ENCODE peak calls at places on chromosomes 7 and 10, in nine cellular contexts. W, D, E, T, S, G, C, L and F are unnamed samples. For H3K27me3 and H3K4me1, the result is how much of the 10 kb centered on the place peaks cover.

GRCh38 chr7:7330997-7331396 is 148.7 kb downstream of the C1GALT1 start:
- DNase-seq in S (no peak), L (no peak), G (peak), T (no peak), E (no peak), W (no peak), D (no peak), C (no peak), F (no peak)

GRCh38 chr7:94003446-94004023 is 620 bp downstream of the BET1 start:
- DNase-seq in L (no peak), W (no peak), G (peak), D (no peak), S (peak), C (no peak), E (peak), T (no peak), F (no peak)

GRCh38 chr10:100730739-100731602 is 14.4 kb upstream of the PAX2 start:
- DNase-seq in W (no peak), D (no peak), E (no peak), C (no peak), S (peak), L (no peak), T (no peak), G (peak), F (no peak)

GRCh38 chr10:11180228-11180627 is 162.6 kb downstream of the CELF2 start:
- DNase-seq in G (no peak), L (no peak), E (no peak), W (no peak), S (no peak), D (no peak), C (peak), T (no peak), F (peak)

GRCh38 chr10:10677479-10677878 is 340.2 kb upstream of the CELF2 start:
- DNase-seq in G (peak), W (no peak), T (no peak), D (peak), L (peak), S (no peak), C (peak), E (peak), F (no peak)

GRCh38 chr7:55569797-55570196 is 2.5 kb downstream of the VOPP1 start:
- DNase-seq in G (no peak), W (no peak), T (no peak), L (no peak), D (no peak), E (no peak), S (no peak), C (no peak), F (peak)

GRCh38 chr7:131773413-131773812 is 217.0 kb upstream of the PODXL start:
- DNase-seq in E (no peak), S (no peak), D (no peak), L (no peak), W (no peak), G (no peak), T (no peak), C (no peak), F (no peak)

GRCh38 chr10:35012781-35013180 is 77.4 kb downstream of the CUL2 start:
- DNase-seq in D (no peak), W (no peak), L (no peak), S (no peak), E (no peak), G (no peak), T (no peak), C (no peak), F (peak)

GRCh38 chr10:20166291-20166690 is 350.1 kb downstream of the PLXDC2 start:
- DNase-seq in W (no peak), L (no peak), S (no peak), E (no peak), T (no peak), G (peak), C (no peak), D (no peak), F (no peak)

GRCh38 chr7:128891110-128891941 is 19.2 kb downstream of the KCP start:
- DNase-seq in E (no peak), G (peak), D (peak), L (no peak), T (no peak), C (no peak), S (no peak), W (peak), F (no peak)

GRCh38 chr7:73770002-73770859 is at the start of gene CLDN3:
- DNase-seq in E (peak), T (peak), G (peak), S (no peak), C (no peak), D (no peak), L (no peak), W (peak), F (no peak)

GRCh38 chr10:73553316-73553715 is 37.8 kb downstream of the USP54 start:
- DNase-seq in D (peak), G (peak), C (no peak), W (no peak), L (no peak), T (no peak), S (peak), E (peak), F (no peak)

GRCh38 chr7:75737856-75738603 is 711 bp downstream of the HIP1 start:
- DNase-seq in S (no peak), G (peak), C (no peak), D (no peak), E (no peak), T (no peak), L (no peak), W (peak), F (no peak)

GRCh38 chr10:19329475-19329874 is 280.9 kb downstream of the MALRD1 start:
- DNase-seq in W (no peak), G (no peak), T (no peak), S (peak), L (no peak), C (no peak), E (no peak), D (no peak), F (no peak)

GRCh38 chr7:22435720-22436119 is 64.3 kb downstream of the STEAP1B start:
- DNase-seq in S (no peak), T (no peak), L (no peak), D (no peak), E (peak), G (no peak), W (no peak), C (no peak), F (no peak)

GRCh38 chr10:93160829-93161228 is 87.1 kb downstream of the CYP26A1 start:
- DNase-seq in T (no peak), G (no peak), E (peak), L (no peak), D (peak), W (no peak), S (no peak), C (peak), F (no peak)

GRCh38 chr10:6136215-6137201 is 47.7 kb downstream of the RBM17 start:
- DNase-seq in L (no peak), D (no peak), S (no peak), T (no peak), C (no peak), E (peak), W (peak), G (no peak), F (peak)

GRCh38 chr7:81383848-81384247 is 386.0 kb downstream of the HGF start:
- DNase-seq in G (no peak), C (no peak), T (no peak), D (no peak), S (no peak), L (no peak), W (no peak), E (no peak), F (no peak)

GRCh38 chr7:5553298-5553877 is 129.8 kb upstream of the TNRC18 start:
- DNase-seq in T (no peak), G (no peak), S (no peak), E (no peak), D (no peak), C (no peak), L (no peak), W (peak), F (no peak)

GRCh38 chr10:15813415-15813814 is 46.9 kb downstream of the MINDY3 start:
- DNase-seq in T (no peak), D (no peak), W (no peak), G (no peak), L (peak), E (peak), C (no peak), S (no peak), F (no peak)

GRCh38 chr10:63744060-63744941 is 223.1 kb downstream of the REEP3 start:
- DNase-seq in G (no peak), D (no peak), C (no peak), S (no peak), E (no peak), W (no peak), T (no peak), L (no peak), F (no peak)

GRCh38 chr10:104301907-104302690 is 33.1 kb downstream of the GSTO2 start:
- DNase-seq in L (no peak), T (no peak), W (no peak), S (no peak), C (no peak), G (no peak), D (no peak), E (no peak), F (no peak)

GRCh38 chr10:24465124-24465874 is 256.4 kb downstream of the KIAA1217 start:
- DNase-seq in E (peak), L (no peak), W (peak), G (no peak), T (no peak), C (no peak), S (no peak), D (no peak), F (no peak)

GRCh38 chr7:29229056-29229455 is 34.5 kb downstream of the CHN2 start:
- DNase-seq in W (no peak), C (no peak), E (no peak), S (no peak), T (no peak), G (no peak), D (no peak), L (no peak), F (no peak)

GRCh38 chr10:65742851-65743250 is 1183.0 kb upstream of the LRRTM3 start:
- DNase-seq in D (no peak), C (no peak), W (no peak), E (no peak), S (no peak), L (no peak), T (no peak), G (no peak), F (no peak)

GRCh38 chr10:104350146-104350635 is 3.4 kb upstream of the CFAP58 start:
- DNase-seq in C (no peak), D (no peak), G (peak), T (no peak), S (peak), W (no peak), L (peak), E (peak), F (peak)

GRCh38 chr10:11270135-11270857 is 252.6 kb downstream of the CELF2 start:
- DNase-seq in S (peak), G (peak), C (peak), L (peak), D (peak), T (peak), W (peak), E (peak), F (peak)

GRCh38 chr10:12357525-12358151 is 8.3 kb downstream of the CAMK1D start:
- DNase-seq in T (no peak), W (no peak), L (no peak), S (no peak), G (no peak), D (no peak), E (no peak), C (no peak), F (no peak)

GRCh38 chr7:32093415-32094408 is 23.5 kb upstream of the PDE1C start:
- DNase-seq in C (peak), S (no peak), T (no peak), G (no peak), W (no peak), D (peak), L (no peak), E (peak), F (no peak)

GRCh38 chr7:154789404-154789803 is 213.5 kb downstream of the PAXIP1 start:
- DNase-seq in T (no peak), E (no peak), W (no peak), S (peak), C (no peak), G (peak), D (no peak), L (no peak), F (no peak)

GRCh38 chr10:22821501-22821900 is 106.4 kb upstream of the ARMC3 start:
- DNase-seq in W (no peak), L (peak), S (no peak), C (no peak), D (no peak), G (no peak), E (no peak), T (no peak), F (no peak)

GRCh38 chr10:73588656-73589055 is 2.5 kb downstream of the USP54 start:
- DNase-seq in D (no peak), E (no peak), G (no peak), L (no peak), S (peak), T (no peak), C (no peak), W (no peak), F (no peak)

GRCh38 chr10:31728698-31729224 is 199.9 kb downstream of the ARHGAP12 start:
- DNase-seq in T (no peak), C (no peak), W (no peak), G (no peak), L (no peak), E (no peak), D (no peak), S (no peak), F (no peak)

GRCh38 chr10:71757450-71757918 is 15.8 kb downstream of the VSIR start:
- DNase-seq in G (peak), C (no peak), L (no peak), T (no peak), S (no peak), E (peak), D (peak), W (peak), F (no peak)

GRCh38 chr10:121087129-121087528 is 236.0 kb downstream of the WDR11 start:
- DNase-seq in D (no peak), E (no peak), T (no peak), W (no peak), L (no peak), C (no peak), S (no peak), G (no peak), F (no peak)

GRCh38 chr7:37441405-37441797 is 7.3 kb downstream of the ELMO1 start:
- DNase-seq in S (no peak), L (peak), W (no peak), C (no peak), D (no peak), T (no peak), G (peak), E (no peak), F (no peak)

GRCh38 chr7:94333810-94334209 is 60.9 kb upstream of the COL1A2 start:
- DNase-seq in S (no peak), D (no peak), T (no peak), G (no peak), W (no peak), E (peak), L (no peak), C (no peak), F (no peak)

GRCh38 chr10:96236090-96236478 is 35.3 kb downstream of the BLNK start:
- DNase-seq in E (no peak), G (no peak), L (no peak), C (no peak), W (no peak), T (no peak), S (no peak), D (no peak), F (no peak)

GRCh38 chr7:16051561-16052280 is 365.2 kb upstream of the MEOX2 start:
- DNase-seq in L (no peak), G (no peak), D (no peak), C (no peak), E (no peak), W (no peak), T (no peak), S (no peak), F (no peak)

DNA sequence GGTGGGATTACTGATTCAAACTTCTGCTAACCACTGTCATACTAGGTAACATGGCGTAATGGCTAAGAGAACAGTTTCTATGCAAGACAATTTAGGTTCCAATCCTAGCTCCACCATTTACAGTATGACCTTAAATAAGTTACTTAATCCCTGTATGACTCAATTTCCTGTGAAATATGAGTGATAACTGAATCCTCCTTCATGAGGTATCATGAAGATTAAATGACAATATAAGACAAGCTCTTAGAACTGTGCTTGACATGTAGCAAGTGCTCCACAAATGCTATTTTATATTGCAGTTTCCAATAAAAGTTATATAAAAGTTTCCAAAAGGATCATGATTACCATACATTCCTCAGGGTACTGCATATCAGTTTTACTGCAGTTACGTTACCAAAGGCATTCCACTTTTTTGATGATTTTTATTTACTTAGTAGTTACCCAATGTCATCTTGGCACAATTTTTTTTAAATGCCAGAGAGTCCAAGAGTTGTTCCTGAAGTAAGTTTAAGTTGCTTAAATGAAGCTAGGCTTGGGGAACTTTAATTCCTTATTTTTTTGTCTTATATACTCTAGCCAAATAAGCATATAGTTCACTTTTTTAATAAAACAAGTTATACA is 7.1 kb downstream of the DOCK4 start:
- DNase-seq in S (no peak), C (no peak), T (no peak), E (peak), L (peak), W (no peak), D (no peak), G (no peak), F (no peak)
- H3K27me3 ChIP-seq in S (under half), C (under half), T (under half), E (under half), L (under half), W (under half), D (under half), G (under half), F (half or more)

GRCh38 chr7:69575651-69576050 is 22.6 kb upstream of the AUTS2 start:
- DNase-seq in C (no peak), G (no peak), D (no peak), S (no peak), T (no peak), W (no peak), E (no peak), L (no peak), F (no peak)
- H3K4me1 ChIP-seq in C (under half), G (under half), D (under half), S (under half), T (under half), W (under half), E (under half), L (under half), F (under half)

DNA sequence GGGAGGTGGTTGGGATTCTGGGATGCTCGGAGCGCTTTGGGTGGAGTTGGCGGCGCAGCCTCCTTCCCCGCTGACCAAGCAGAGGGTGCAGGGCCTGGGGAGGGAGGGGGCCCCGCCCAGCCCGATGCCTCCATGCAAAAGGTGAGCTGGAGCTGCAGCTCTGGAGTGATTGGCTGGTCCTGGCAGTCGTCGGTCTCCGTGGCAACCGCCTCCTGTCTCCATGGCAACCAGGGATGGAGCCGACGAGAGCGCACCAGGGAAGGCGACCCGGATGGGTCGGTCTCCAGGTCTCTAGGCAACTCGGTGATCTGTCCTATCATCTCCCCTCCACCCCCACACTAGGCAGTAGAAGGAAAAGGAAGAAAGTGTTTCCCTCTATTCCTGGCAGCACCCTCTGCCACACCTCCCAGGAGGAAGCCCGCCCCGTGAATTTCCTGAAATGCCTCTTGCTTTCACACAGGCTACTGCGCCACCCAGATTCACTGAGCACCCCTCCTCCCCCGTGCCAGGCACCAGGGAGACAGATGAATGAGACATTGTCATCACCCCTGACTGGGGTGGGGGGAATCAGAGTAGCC is 634 bp upstream of the NACAD start:
- DNase-seq in G (peak), T (peak), C (no peak), D (peak), S (no peak), E (peak), L (peak), W (peak), F (peak)
- H3K27me3 ChIP-seq in G (under half), T (under half), C (under half), D (under half), S (under half), E (under half), L (under half), W (under half), F (under half)

GRCh38 chr7:150374026-150374425 is 5.1 kb upstream of the ZNF775 start:
- DNase-seq in G (no peak), S (no peak), L (no peak), W (no peak), T (no peak), C (no peak), D (no peak), E (no peak), F (no peak)

GRCh38 chr7:150377116-150377979 is 1.8 kb upstream of the ZNF775 start:
- DNase-seq in D (no peak), L (peak), T (no peak), G (peak), W (peak), E (no peak), C (no peak), S (no peak), F (no peak)

GRCh38 chr7:150376560-150376959 is 2.6 kb upstream of the ZNF775 start:
- DNase-seq in C (no peak), G (peak), E (no peak), T (no peak), S (no peak), W (peak), D (no peak), L (no peak), F (no peak)

GRCh38 chr7:150374472-150374871 is 4.7 kb upstream of the ZNF775 start:
- DNase-seq in C (no peak), L (no peak), W (no peak), T (no peak), E (no peak), D (no peak), S (no peak), G (peak), F (no peak)

DNA sequence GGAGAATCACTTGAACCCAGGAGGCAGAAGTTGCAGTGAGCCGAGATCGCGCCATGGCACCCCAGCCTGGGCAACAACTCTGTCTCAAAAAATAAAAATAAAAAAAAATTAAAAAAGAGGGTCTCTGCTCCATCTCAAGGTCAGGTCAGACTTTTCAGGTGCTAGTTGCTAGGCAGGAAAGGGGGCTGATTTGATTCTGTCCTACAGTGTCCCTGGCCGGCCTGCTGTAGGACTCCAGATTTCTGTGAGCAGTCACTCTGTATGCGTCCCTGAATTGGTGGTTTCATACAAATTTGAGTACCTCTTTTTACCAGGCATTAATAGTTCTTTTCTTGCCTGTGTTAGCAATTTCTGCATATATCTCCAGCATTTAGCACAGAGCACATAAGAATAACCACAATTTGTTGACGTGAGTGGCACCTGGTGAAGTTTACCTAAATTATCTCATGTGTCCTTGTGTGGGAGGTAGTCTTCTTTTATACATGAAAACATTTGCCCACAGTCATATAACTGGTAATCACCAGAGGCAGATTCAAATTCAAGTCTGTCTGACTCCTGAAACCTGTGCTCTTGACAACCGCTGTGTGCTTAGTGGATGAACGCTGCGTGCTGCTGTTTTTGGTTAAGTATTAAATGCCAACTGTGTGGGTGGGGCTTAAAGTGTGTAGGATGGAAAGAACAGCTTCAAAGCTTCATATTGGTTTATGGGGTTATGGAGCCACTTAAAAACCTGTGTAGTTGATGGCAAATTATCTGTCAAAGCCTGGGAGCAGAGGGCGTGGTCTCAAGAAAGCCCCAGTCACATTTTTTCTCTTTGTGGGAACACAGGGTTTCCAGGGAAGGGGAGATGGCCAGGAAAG is 3.2 kb upstream of the ZNF775 start:
- DNase-seq in L (no peak), C (no peak), G (peak), S (no peak), W (no peak), T (no peak), E (no peak), D (no peak), F (no peak)
- H3K4me1 ChIP-seq in L (under half), C (under half), G (under half), S (half or more), W (half or more), T (under half), E (under half), D (under half), F (under half)

GRCh38 chr7:140638311-140638791 is 2.3 kb downstream of the DENND2A start:
- DNase-seq in L (no peak), W (no peak), C (peak), D (no peak), G (peak), T (no peak), E (no peak), S (no peak), F (no peak)
- H3K27me3 ChIP-seq in L (under half), W (under half), C (half or more), D (under half), G (under half), T (under half), E (under half), S (under half), F (under half)